ENCODE peak calls at places on chromosomes 13 and 19, in five cellular contexts. H is IMR-90, S is aorta, C is mesothelial cell of epicardium, W is GM19239. R is an unnamed sample.
A peak's percentile ranks its signal among the peaks of the same experiment; 100 is the strongest.

GRCh38 chr19:45780146-45780447 is 2.2 kb downstream of the DMPK start:
- DNase-seq in H (no peak), C (no peak), S (no peak), W (no peak), R (no peak)

GRCh38 chr13:32878172-32878571 is 138.1 kb upstream of the KL start:
- DNase-seq in C (no peak), H (peak; percentile 73), S (no peak), W (no peak), R (no peak)

GRCh38 chr13:39809466-39809865 is 154.0 kb downstream of the COG6 start:
- DNase-seq in H (no peak), W (no peak), S (no peak), C (no peak), R (no peak)

GRCh38 chr13:94978516-94978915 is 266.2 kb upstream of the SOX21 start:
- DNase-seq in C (no peak), S (no peak), W (no peak), H (no peak), R (no peak)

GRCh38 chr19:8580710-8581281 is 3.6 kb upstream of the MYO1F start:
- DNase-seq in W (peak; percentile 89), H (peak; percentile 66), S (peak; percentile 93), C (peak; percentile 87), R (peak; percentile 71)

GRCh38 chr13:25683662-25684370 is 312.0 kb downstream of the ATP8A2 start:
- DNase-seq in S (no peak), C (no peak), W (no peak), H (no peak), R (no peak)

GRCh38 chr13:27792393-27793218 is at the start of gene GSX1:
- DNase-seq in H (peak; percentile 63), C (peak; percentile 84), S (peak; percentile 85), W (no peak), R (peak; percentile 53)

GRCh38 chr19:13646758-13647157 is 117.6 kb upstream of the MRI1 start:
- DNase-seq in S (no peak), C (no peak), W (no peak), H (no peak), R (no peak)

GRCh38 chr13:66216723-66217122 is 1013.4 kb downstream of the PCDH9 start:
- DNase-seq in C (no peak), S (no peak), H (no peak), W (no peak), R (no peak)

GRCh38 chr19:4575267-4575793 is 15.8 kb upstream of the SEMA6B start:
- DNase-seq in S (peak; percentile 88), C (no peak), W (no peak), H (peak; percentile 89), R (no peak)

GRCh38 chr19:48739835-48740704 is at the start of gene RASIP1:
- DNase-seq in C (no peak), S (no peak), H (no peak), W (no peak), R (no peak)

GRCh38 chr19:28290963-28291657 is 921.8 kb downstream of the UQCRFS1 start:
- DNase-seq in S (no peak), H (no peak), W (no peak), C (no peak), R (no peak)

GRCh38 chr13:37011002-37011401 is 10.4 kb downstream of the EXOSC8 start:
- DNase-seq in W (no peak), S (no peak), H (peak; percentile 59), C (no peak), R (no peak)

GRCh38 chr13:84050551-84050950 is 168.3 kb upstream of the SLITRK1 start:
- DNase-seq in C (no peak), H (no peak), S (no peak), W (no peak), R (no peak)

GRCh38 chr19:10773969-10774368 is 56.1 kb downstream of the DNM2 start:
- DNase-seq in S (no peak), C (no peak), W (no peak), H (no peak), R (no peak)

GRCh38 chr19:55189424-55189823 is 9.3 kb upstream of the SYT5 start:
- DNase-seq in C (no peak), W (no peak), H (peak; percentile 95), S (no peak), R (no peak)

GRCh38 chr13:41458187-41458938 is 1.0 kb downstream of the RGCC start:
- DNase-seq in C (peak; percentile 48), S (peak; percentile 84), W (no peak), H (peak; percentile 46), R (no peak)

GRCh38 chr19:39550197-39550596 is 10.2 kb upstream of the EID2 start:
- DNase-seq in C (no peak), W (no peak), S (no peak), H (no peak), R (no peak)

GRCh38 chr13:44465318-44465717 is 91.7 kb downstream of the SERP2 start:
- DNase-seq in H (peak; percentile 55), W (no peak), S (no peak), C (no peak), R (no peak)